ENCODE peak calls at places on chromosomes 13 and 19, in eight cellular contexts. One of them, this sample, is unnamed.

GRCh38 chr19:4633140-4633967 is 6.0 kb upstream of the TNFAIP8L1 start:
- DNase-seq in psoas muscle: peak
- DNase-seq in mammary epithelial cell: peak
- DNase-seq in OCI-LY7: peak
- DNase-seq in testis: peak
- DNase-seq in lower lobe of right lung: peak
- DNase-seq in cardiac muscle cell: peak
- DNase-seq in uterus: no peak
- DNase-seq in this sample: peak

GRCh38 chr19:3604987-3605343 is 1.7 kb downstream of the TBXA2R start:
- DNase-seq in psoas muscle: no peak
- DNase-seq in testis: no peak
- DNase-seq in OCI-LY7: peak
- DNase-seq in cardiac muscle cell: no peak
- DNase-seq in uterus: no peak
- DNase-seq in lower lobe of right lung: no peak
- DNase-seq in mammary epithelial cell: no peak
- DNase-seq in this sample: peak

GRCh38 chr13:109715902-109716301 is 70.5 kb downstream of the IRS2 start:
- DNase-seq in psoas muscle: peak
- DNase-seq in testis: no peak
- DNase-seq in mammary epithelial cell: peak
- DNase-seq in cardiac muscle cell: peak
- DNase-seq in OCI-LY7: no peak
- DNase-seq in uterus: no peak
- DNase-seq in lower lobe of right lung: no peak
- DNase-seq in this sample: no peak

GRCh38 chr19:19111138-19111835 is 27.0 kb downstream of the TMEM161A start:
- DNase-seq in testis: no peak
- DNase-seq in uterus: no peak
- DNase-seq in cardiac muscle cell: no peak
- DNase-seq in OCI-LY7: no peak
- DNase-seq in lower lobe of right lung: no peak
- DNase-seq in psoas muscle: no peak
- DNase-seq in mammary epithelial cell: no peak
- DNase-seq in this sample: no peak

GRCh38 chr13:65959305-65959704 is 1270.8 kb downstream of the PCDH9 start:
- DNase-seq in uterus: no peak
- DNase-seq in OCI-LY7: no peak
- DNase-seq in testis: no peak
- DNase-seq in mammary epithelial cell: peak
- DNase-seq in lower lobe of right lung: no peak
- DNase-seq in psoas muscle: no peak
- DNase-seq in cardiac muscle cell: no peak
- DNase-seq in this sample: no peak

GRCh38 chr13:98312606-98313005 is 135.5 kb upstream of the RNF113B start:
- DNase-seq in psoas muscle: no peak
- DNase-seq in cardiac muscle cell: no peak
- DNase-seq in OCI-LY7: no peak
- DNase-seq in mammary epithelial cell: no peak
- DNase-seq in uterus: no peak
- DNase-seq in testis: no peak
- DNase-seq in lower lobe of right lung: no peak
- DNase-seq in this sample: no peak

GRCh38 chr19:1752009-1752756 is 1.1 kb upstream of the ONECUT3 start:
- DNase-seq in mammary epithelial cell: no peak
- DNase-seq in lower lobe of right lung: no peak
- DNase-seq in OCI-LY7: peak
- DNase-seq in cardiac muscle cell: no peak
- DNase-seq in testis: no peak
- DNase-seq in uterus: no peak
- DNase-seq in psoas muscle: no peak
- DNase-seq in this sample: no peak

GRCh38 chr13:33279898-33280549 is 5.5 kb downstream of the STARD13 start:
- DNase-seq in uterus: no peak
- DNase-seq in cardiac muscle cell: peak
- DNase-seq in lower lobe of right lung: no peak
- DNase-seq in testis: no peak
- DNase-seq in mammary epithelial cell: peak
- DNase-seq in OCI-LY7: no peak
- DNase-seq in psoas muscle: no peak
- DNase-seq in this sample: no peak

GRCh38 chr13:49690990-49691886 is at the start of gene EBPL:
- DNase-seq in testis: peak
- DNase-seq in uterus: peak
- DNase-seq in lower lobe of right lung: peak
- DNase-seq in mammary epithelial cell: peak
- DNase-seq in OCI-LY7: peak
- DNase-seq in cardiac muscle cell: peak
- DNase-seq in psoas muscle: peak
- DNase-seq in this sample: peak

GRCh38 chr13:90420683-90421082 is 926.8 kb upstream of the MIR17HG start:
- DNase-seq in OCI-LY7: no peak
- DNase-seq in psoas muscle: no peak
- DNase-seq in mammary epithelial cell: no peak
- DNase-seq in testis: no peak
- DNase-seq in uterus: no peak
- DNase-seq in lower lobe of right lung: no peak
- DNase-seq in cardiac muscle cell: no peak
- DNase-seq in this sample: no peak

GRCh38 chr13:98858206-98858605 is 105.7 kb upstream of the SLC15A1 start:
- DNase-seq in OCI-LY7: no peak
- DNase-seq in cardiac muscle cell: no peak
- DNase-seq in mammary epithelial cell: no peak
- DNase-seq in lower lobe of right lung: no peak
- DNase-seq in uterus: no peak
- DNase-seq in psoas muscle: no peak
- DNase-seq in testis: no peak
- DNase-seq in this sample: no peak

GRCh38 chr19:11942843-11943108 is 17.9 kb downstream of the ZNF700 start:
- DNase-seq in testis: no peak
- DNase-seq in psoas muscle: no peak
- DNase-seq in uterus: no peak
- DNase-seq in lower lobe of right lung: no peak
- DNase-seq in mammary epithelial cell: no peak
- DNase-seq in cardiac muscle cell: no peak
- DNase-seq in OCI-LY7: peak
- DNase-seq in this sample: no peak

GRCh38 chr19:30464162-30464561 is 92.0 kb downstream of the ZNF536 start:
- DNase-seq in cardiac muscle cell: no peak
- DNase-seq in testis: no peak
- DNase-seq in mammary epithelial cell: no peak
- DNase-seq in OCI-LY7: no peak
- DNase-seq in psoas muscle: no peak
- DNase-seq in lower lobe of right lung: no peak
- DNase-seq in uterus: no peak
- DNase-seq in this sample: no peak

GRCh38 chr19:47444388-47444821 is 25.1 kb upstream of the MEIS3 start:
- DNase-seq in mammary epithelial cell: no peak
- DNase-seq in uterus: no peak
- DNase-seq in testis: no peak
- DNase-seq in cardiac muscle cell: no peak
- DNase-seq in OCI-LY7: no peak
- DNase-seq in psoas muscle: no peak
- DNase-seq in lower lobe of right lung: no peak
- DNase-seq in this sample: no peak

GRCh38 chr19:49340069-49340864 is 5.1 kb downstream of the CD37 start:
- DNase-seq in testis: peak
- DNase-seq in psoas muscle: peak
- DNase-seq in OCI-LY7: peak
- DNase-seq in lower lobe of right lung: peak
- DNase-seq in uterus: peak
- DNase-seq in cardiac muscle cell: peak
- DNase-seq in mammary epithelial cell: no peak
- DNase-seq in this sample: peak

GRCh38 chr13:97122381-97122996 is 99.6 kb upstream of the MBNL2 start:
- DNase-seq in psoas muscle: no peak
- DNase-seq in testis: no peak
- DNase-seq in mammary epithelial cell: peak
- DNase-seq in lower lobe of right lung: no peak
- DNase-seq in uterus: no peak
- DNase-seq in cardiac muscle cell: peak
- DNase-seq in OCI-LY7: no peak
- DNase-seq in this sample: no peak

GRCh38 chr19:9966448-9966847 is 30.1 kb upstream of the OLFM2 start:
- DNase-seq in mammary epithelial cell: no peak
- DNase-seq in uterus: no peak
- DNase-seq in psoas muscle: no peak
- DNase-seq in OCI-LY7: no peak
- DNase-seq in lower lobe of right lung: no peak
- DNase-seq in cardiac muscle cell: no peak
- DNase-seq in testis: no peak
- DNase-seq in this sample: no peak

GRCh38 chr13:77509221-77509620 is 26.3 kb upstream of the SCEL start:
- DNase-seq in uterus: no peak
- DNase-seq in cardiac muscle cell: peak
- DNase-seq in mammary epithelial cell: no peak
- DNase-seq in lower lobe of right lung: no peak
- DNase-seq in testis: no peak
- DNase-seq in OCI-LY7: no peak
- DNase-seq in psoas muscle: no peak
- DNase-seq in this sample: no peak

GRCh38 chr13:31545616-31546015 is 193.7 kb upstream of the RXFP2 start:
- DNase-seq in testis: no peak
- DNase-seq in OCI-LY7: no peak
- DNase-seq in mammary epithelial cell: no peak
- DNase-seq in lower lobe of right lung: no peak
- DNase-seq in cardiac muscle cell: peak
- DNase-seq in uterus: no peak
- DNase-seq in psoas muscle: no peak
- DNase-seq in this sample: no peak

GRCh38 chr13:39538826-39539555 is 64.0 kb downstream of the LHFPL6 start:
- DNase-seq in psoas muscle: no peak
- DNase-seq in OCI-LY7: no peak
- DNase-seq in cardiac muscle cell: no peak
- DNase-seq in mammary epithelial cell: no peak
- DNase-seq in testis: no peak
- DNase-seq in lower lobe of right lung: no peak
- DNase-seq in uterus: no peak
- DNase-seq in this sample: no peak

DNA sequence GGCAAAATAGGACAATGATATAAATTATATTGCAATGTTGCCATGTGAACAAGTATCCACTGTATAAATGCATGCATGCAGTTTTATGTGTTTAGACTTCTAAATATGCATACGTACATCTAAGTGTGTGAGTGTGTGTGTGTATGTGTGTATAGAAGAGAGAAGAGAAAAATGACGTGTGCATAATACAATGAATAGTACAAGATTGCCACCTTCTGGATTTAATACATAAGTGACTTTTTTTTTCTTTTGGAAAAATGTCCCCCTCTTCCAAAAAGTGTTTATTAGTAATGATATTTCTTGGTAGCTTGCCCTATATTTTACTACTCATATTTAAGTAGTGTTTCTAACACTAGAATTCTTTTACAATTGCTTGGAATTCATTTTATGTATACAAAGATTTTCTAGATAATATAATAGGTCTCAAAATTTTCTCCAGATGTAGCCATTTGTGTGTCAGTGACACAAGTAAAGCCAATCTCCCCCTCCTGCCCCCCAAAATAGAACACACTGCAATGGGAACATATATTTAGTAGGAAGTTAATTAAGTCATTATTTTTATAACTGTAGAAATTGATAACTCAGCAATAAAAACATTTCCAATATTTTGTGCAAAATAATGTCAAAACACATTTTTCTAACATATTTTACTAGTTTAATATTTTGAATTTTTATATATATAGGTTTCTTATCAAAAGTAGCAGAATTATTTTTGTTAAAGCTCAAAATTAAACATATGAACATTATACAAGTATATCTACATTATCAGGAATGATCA is 783.3 kb upstream of the ATXN8OS start:
- DNase-seq in psoas muscle: no peak
- DNase-seq in cardiac muscle cell: no peak
- DNase-seq in testis: no peak
- DNase-seq in uterus: no peak
- DNase-seq in mammary epithelial cell: no peak
- DNase-seq in lower lobe of right lung: no peak
- DNase-seq in OCI-LY7: peak
- DNase-seq in this sample: no peak
- TF ChIP-seq CTCF in psoas muscle: no peak
- TF ChIP-seq CTCF in cardiac muscle cell: no peak
- TF ChIP-seq CTCF in testis: no peak
- TF ChIP-seq CTCF in uterus: no peak
- TF ChIP-seq CTCF in mammary epithelial cell: no peak
- TF ChIP-seq CTCF in lower lobe of right lung: no peak
- TF ChIP-seq CTCF in OCI-LY7: peak
- TF ChIP-seq CTCF in this sample: no peak

GRCh38 chr13:45584816-45585215 is 30.7 kb downstream of the ERICH6B start:
- DNase-seq in cardiac muscle cell: no peak
- DNase-seq in mammary epithelial cell: peak
- DNase-seq in uterus: no peak
- DNase-seq in testis: no peak
- DNase-seq in lower lobe of right lung: no peak
- DNase-seq in OCI-LY7: no peak
- DNase-seq in psoas muscle: no peak
- DNase-seq in this sample: no peak
- TF ChIP-seq CTCF in cardiac muscle cell: no peak
- TF ChIP-seq CTCF in mammary epithelial cell: peak
- TF ChIP-seq CTCF in uterus: no peak
- TF ChIP-seq CTCF in testis: no peak
- TF ChIP-seq CTCF in lower lobe of right lung: no peak
- TF ChIP-seq CTCF in OCI-LY7: peak
- TF ChIP-seq CTCF in psoas muscle: no peak
- TF ChIP-seq CTCF in this sample: no peak

GRCh38 chr13:69306766-69307165 is 800.9 kb upstream of the ATXN8OS start:
- DNase-seq in mammary epithelial cell: no peak
- DNase-seq in OCI-LY7: no peak
- DNase-seq in cardiac muscle cell: no peak
- DNase-seq in uterus: no peak
- DNase-seq in psoas muscle: no peak
- DNase-seq in lower lobe of right lung: no peak
- DNase-seq in testis: no peak
- DNase-seq in this sample: no peak
- TF ChIP-seq CTCF in mammary epithelial cell: no peak
- TF ChIP-seq CTCF in OCI-LY7: no peak
- TF ChIP-seq CTCF in cardiac muscle cell: no peak
- TF ChIP-seq CTCF in uterus: no peak
- TF ChIP-seq CTCF in psoas muscle: no peak
- TF ChIP-seq CTCF in lower lobe of right lung: no peak
- TF ChIP-seq CTCF in testis: no peak
- TF ChIP-seq CTCF in this sample: no peak

GRCh38 chr19:55384576-55385235 is 614 bp upstream of the TMEM238 start:
- DNase-seq in mammary epithelial cell: peak
- DNase-seq in lower lobe of right lung: peak
- DNase-seq in testis: peak
- DNase-seq in cardiac muscle cell: no peak
- DNase-seq in OCI-LY7: peak
- DNase-seq in psoas muscle: no peak
- DNase-seq in uterus: peak
- DNase-seq in this sample: no peak
- TF ChIP-seq CTCF in mammary epithelial cell: no peak
- TF ChIP-seq CTCF in lower lobe of right lung: no peak
- TF ChIP-seq CTCF in testis: no peak
- TF ChIP-seq CTCF in cardiac muscle cell: no peak
- TF ChIP-seq CTCF in OCI-LY7: no peak
- TF ChIP-seq CTCF in psoas muscle: no peak
- TF ChIP-seq CTCF in uterus: no peak
- TF ChIP-seq CTCF in this sample: no peak

This sample was measured in GM20000.